ENCODE peak calls at places on chromosomes 16 and 17, in nine cellular contexts. M is Right ventricle myocardium inferior; G is upper lobe of right lung; L is activated naive CD8-positive, alpha-beta T cell treated with anti-CD3 and anti-CD28 coated beads, Interleukin-2, amount 10 ng/mL, durations not matched to agents 7 days and 5 days; B is activated CD8-positive, alpha-beta memory T cell treated with anti-CD3 and anti-CD28 coated beads, Interleukin-2, amount 10 ng/mL, durations not matched to agents 7 days and 5 days; Y is Right ventricle myocardium superior; A is foreskin keratinocyte; X is T-cell; F is heart right ventricle. V is an unnamed sample.

GRCh38 chr17:3598078-3598477 is 11.1 kb downstream of the TRPV1 start:
- ATAC-seq in M (no peak), G (no peak), B (no peak), A (no peak), L (no peak), Y (no peak), F (no peak), X (no peak), V (no peak)

GRCh38 chr17:59490259-59490658 is 75.2 kb upstream of the DHX40 start:
- ATAC-seq in G (no peak), M (peak), L (no peak), Y (peak), A (no peak), B (no peak), X (no peak), F (peak), V (no peak)

GRCh38 chr16:67396159-67396774 is 3.0 kb upstream of the TPPP3 start:
- ATAC-seq in G (peak), X (no peak), L (no peak), F (peak), Y (peak), M (peak), B (no peak), A (peak), V (peak)

GRCh38 chr17:40576113-40576740 is 11.0 kb upstream of the CCR7 start:
- ATAC-seq in A (no peak), L (peak), B (no peak), F (no peak), X (peak), G (no peak), M (no peak), Y (no peak), V (peak)

GRCh38 chr17:2571523-2572303 is 21.7 kb upstream of the PAFAH1B1 start:
- ATAC-seq in A (no peak), X (no peak), M (no peak), G (no peak), Y (no peak), B (no peak), F (no peak), L (peak), V (peak)

GRCh38 chr16:80546249-80546648 is 5.5 kb downstream of the DYNLRB2 start:
- ATAC-seq in M (no peak), G (no peak), A (no peak), B (no peak), X (no peak), L (no peak), Y (no peak), F (no peak), V (no peak)

GRCh38 chr17:66835476-66835875 is 559 bp downstream of the CACNG5 start:
- ATAC-seq in L (no peak), X (no peak), Y (no peak), A (no peak), B (no peak), F (no peak), M (no peak), G (no peak), V (no peak)

GRCh38 chr16:89596061-89596689 is 17.3 kb upstream of the DPEP1 start:
- ATAC-seq in B (no peak), X (no peak), Y (no peak), A (no peak), M (peak), L (no peak), G (no peak), F (no peak), V (no peak)

GRCh38 chr17:21689604-21690003 is 2.7 kb upstream of the KCNJ18 start:
- ATAC-seq in L (no peak), B (no peak), Y (no peak), X (no peak), G (no peak), A (peak), M (no peak), F (peak), V (peak)

GRCh38 chr16:57485916-57486857 is at the start of gene DOK4:
- ATAC-seq in B (peak), L (peak), M (peak), X (peak), F (peak), A (peak), G (peak), Y (peak), V (peak)

GRCh38 chr16:630024-630814 is 566 bp upstream of the WFIKKN1 start:
- ATAC-seq in Y (no peak), X (no peak), G (peak), M (no peak), A (no peak), F (peak), B (no peak), L (no peak), V (no peak)

GRCh38 chr17:79435962-79436361 is 174.9 kb downstream of the RBFOX3 start:
- ATAC-seq in M (no peak), Y (no peak), X (no peak), B (no peak), G (no peak), F (no peak), A (no peak), L (no peak), V (no peak)

GRCh38 chr17:81365601-81366585 is 29.4 kb upstream of the BAHCC1 start:
- ATAC-seq in G (peak), X (peak), Y (peak), F (peak), A (peak), B (no peak), L (peak), M (peak), V (peak)

GRCh38 chr17:38874505-38875419 is 4.9 kb downstream of the LASP1 start:
- ATAC-seq in B (no peak), Y (no peak), M (no peak), L (no peak), G (no peak), A (no peak), F (no peak), X (no peak), V (no peak)

GRCh38 chr16:84286568-84287220 is 8.0 kb upstream of the WFDC1 start:
- ATAC-seq in L (no peak), M (peak), B (no peak), G (peak), X (no peak), F (peak), A (no peak), Y (peak), V (no peak)

GRCh38 chr17:37327341-37328090 is 48.3 kb upstream of the C17orf78 start:
- ATAC-seq in A (no peak), X (no peak), M (no peak), B (no peak), F (no peak), Y (peak), L (no peak), G (peak), V (no peak)

GRCh38 chr16:64983226-64983625 is 138.6 kb downstream of the CDH11 start:
- ATAC-seq in M (no peak), Y (no peak), F (no peak), L (no peak), G (no peak), A (no peak), B (no peak), X (no peak), V (no peak)

GRCh38 chr17:55149485-55149884 is 115.3 kb upstream of the HLF start:
- ATAC-seq in X (no peak), A (no peak), L (no peak), M (no peak), F (no peak), Y (no peak), G (no peak), B (no peak), V (no peak)

GRCh38 chr17:41728056-41728455 is 6.4 kb downstream of the HAP1 start:
- ATAC-seq in B (no peak), Y (no peak), F (no peak), G (no peak), M (no peak), X (no peak), L (no peak), A (no peak), V (no peak)

GRCh38 chr16:68351991-68352431 is 41.2 kb downstream of the PRMT7 start:
- ATAC-seq in G (peak), B (no peak), M (no peak), X (no peak), A (no peak), F (no peak), L (no peak), Y (peak), V (peak)

GRCh38 chr17:55527520-55528118 is 16.4 kb upstream of the SMIM36 start:
- ATAC-seq in X (no peak), A (peak), Y (peak), M (peak), G (peak), L (no peak), B (no peak), F (peak), V (no peak)

GRCh38 chr16:47713225-47713595 is 252.1 kb downstream of the PHKB start:
- ATAC-seq in Y (no peak), B (peak), M (no peak), L (peak), X (peak), A (peak), G (peak), F (no peak), V (peak)

GRCh38 chr16:79355600-79356358 is 244.8 kb downstream of the MAF start:
- ATAC-seq in L (no peak), A (no peak), B (no peak), Y (peak), X (no peak), F (no peak), G (no peak), M (peak), V (no peak)

GRCh38 chr16:27320261-27321012 is 6.7 kb downstream of the IL4R start:
- ATAC-seq in L (no peak), M (no peak), Y (no peak), F (no peak), X (no peak), B (no peak), G (no peak), A (no peak), V (no peak)